ENCODE peak calls at places on chromosome 18, in four cellular contexts. Y, X, F and R are unnamed samples.

GRCh38 chr18:44887227-44887631 is 206.5 kb downstream of the SETBP1 start:
- DNase-seq in X (peak), F (peak), Y (peak), R (peak)

GRCh38 chr18:9433616-9434239 is 41.6 kb upstream of the RALBP1 start:
- DNase-seq in X (no peak), F (no peak), Y (no peak), R (no peak)

GRCh38 chr18:78986018-78986481 is 6.4 kb downstream of the SALL3 start:
- DNase-seq in F (no peak), X (peak), Y (no peak), R (no peak)

GRCh38 chr18:7902399-7902839 is 335.3 kb downstream of the PTPRM start:
- DNase-seq in F (peak), Y (no peak), X (peak), R (no peak)

GRCh38 chr18:12744103-12744502 is 41.3 kb downstream of the PSMG2 start:
- DNase-seq in Y (no peak), X (peak), F (peak), R (peak)

GRCh38 chr18:27227721-27228120 is 42.6 kb upstream of the CHST9 start:
- DNase-seq in F (no peak), X (no peak), Y (no peak), R (no peak)

GRCh38 chr18:79926306-79926705 is 25.1 kb downstream of the SLC66A2 start:
- DNase-seq in X (no peak), Y (no peak), F (no peak), R (no peak)

GRCh38 chr18:63137999-63138448 is 181.5 kb downstream of the BCL2 start:
- DNase-seq in Y (no peak), X (no peak), F (no peak), R (no peak)

GRCh38 chr18:44735071-44735470 is 54.4 kb downstream of the SETBP1 start:
- DNase-seq in X (no peak), Y (no peak), F (no peak), R (no peak)

GRCh38 chr18:58394607-58395425 is 234.1 kb downstream of the ALPK2 start:
- DNase-seq in Y (no peak), X (peak), F (peak), R (no peak)

GRCh38 chr18:73861771-73862170 is 285.9 kb downstream of the FBXO15 start:
- DNase-seq in Y (no peak), F (no peak), X (no peak), R (no peak)

GRCh38 chr18:12391487-12392136 is 14.6 kb upstream of the AFG3L2 start:
- DNase-seq in F (peak), Y (peak), X (peak), R (no peak)

GRCh38 chr18:49072524-49072934 is 121.8 kb upstream of the SMAD7 start:
- DNase-seq in Y (no peak), X (no peak), F (peak), R (no peak)

GRCh38 chr18:3935316-3935715 is 485.3 kb downstream of the TGIF1 start:
- DNase-seq in Y (no peak), X (no peak), F (no peak), R (no peak)

GRCh38 chr18:37634516-37634915 is 68.9 kb upstream of the CELF4 start:
- DNase-seq in Y (no peak), F (no peak), X (no peak), R (no peak)

GRCh38 chr18:22585333-22585732 is 167.6 kb upstream of the CTAGE1 start:
- DNase-seq in Y (no peak), F (peak), X (no peak), R (no peak)

GRCh38 chr18:21522530-21522929 is 78.0 kb downstream of the ESCO1 start:
- DNase-seq in Y (no peak), F (no peak), X (no peak), R (no peak)

GRCh38 chr18:76457475-76457874 is 37.6 kb downstream of the ZNF516 start:
- DNase-seq in Y (no peak), X (peak), F (no peak), R (no peak)

GRCh38 chr18:23578891-23579653 is 7.2 kb downstream of the NPC1 start:
- DNase-seq in Y (no peak), F (peak), X (peak), R (no peak)

GRCh38 chr18:9712130-9712577 is 4.1 kb downstream of the RAB31 start:
- DNase-seq in X (no peak), Y (no peak), F (no peak), R (no peak)

GRCh38 chr18:76505611-76506010 is 10.6 kb upstream of the ZNF516 start:
- DNase-seq in Y (no peak), X (no peak), F (peak), R (no peak)

GRCh38 chr18:61892683-61893303 is at the start of gene RNF152:
- DNase-seq in F (no peak), X (peak), Y (no peak), R (no peak)